ENCODE peak calls at places on chromosomes 12 and 14, in four cellular contexts. B, X, D and V are unnamed samples.

GRCh38 chr12:3122841-3123678 is 45.9 kb downstream of the TSPAN9 start:
- DNase-seq in X (no peak), B (peak; percentile 92), D (peak; percentile 69), V (no peak)

GRCh38 chr12:12891646-12892355 is 439 bp downstream of the GPRC5A start:
- DNase-seq in B (peak; percentile 47), D (no peak), X (no peak), V (no peak)

GRCh38 chr12:23611320-23611719 is 338.1 kb downstream of the SOX5 start:
- DNase-seq in B (no peak), X (no peak), D (no peak), V (no peak)

GRCh38 chr12:105723534-105723933 is 393.0 kb downstream of the C12orf75 start:
- DNase-seq in B (no peak), D (no peak), X (no peak), V (no peak)

GRCh38 chr14:69811868-69812252 is 14.8 kb upstream of the SLC10A1 start:
- DNase-seq in D (no peak), B (no peak), X (no peak), V (no peak)

GRCh38 chr12:53939141-53940108 is 794 bp downstream of the HOXC13 start:
- DNase-seq in B (peak; percentile 52), D (no peak), X (no peak), V (no peak)

GRCh38 chr12:95959107-95959506 is 16.0 kb downstream of the AMDHD1 start:
- DNase-seq in B (peak; percentile 51), D (no peak), X (no peak), V (no peak)

GRCh38 chr14:100778951-100779690 is 46.8 kb upstream of the MEG3 start:
- DNase-seq in D (no peak), B (no peak), X (no peak), V (no peak)

GRCh38 chr14:87097021-87097420 is 896.0 kb downstream of the GALC start:
- DNase-seq in B (no peak), D (no peak), X (no peak), V (no peak)

GRCh38 chr12:121575952-121576615 is 4.7 kb downstream of the KDM2B start:
- DNase-seq in D (no peak), X (no peak), B (no peak), V (no peak)

GRCh38 chr12:79873223-79873622 is 61.7 kb downstream of the PPP1R12A start:
- DNase-seq in D (no peak), X (no peak), B (no peak), V (no peak)

GRCh38 chr14:47442206-47442605 is 233.2 kb downstream of the MDGA2 start:
- DNase-seq in X (peak; percentile 52), D (no peak), B (peak; percentile 4), V (no peak)